ENCODE peak calls at places on chromosomes 2 and 18, in eight cellular contexts. P, J, Z, Y, F, E, W and T are unnamed samples.

GRCh38 chr18:51133580-51134160 is 63.8 kb downstream of the MEX3C start:
- DNase-seq in P (no peak), J (peak; percentile 41), Z (no peak), Y (no peak), F (no peak), E (no peak), W (no peak), T (no peak)

GRCh38 chr2:37944268-37944667 is 19.2 kb downstream of the RMDN2 start:
- DNase-seq in P (no peak), J (no peak), Z (no peak), Y (no peak), F (no peak), E (no peak), W (no peak), T (no peak)

GRCh38 chr2:228768818-228769217 is 502.3 kb downstream of the PID1 start:
- DNase-seq in P (no peak), J (no peak), Z (no peak), Y (no peak), F (no peak), E (no peak), W (no peak), T (no peak)

GRCh38 chr18:28626757-28627156 is 449.8 kb upstream of the CDH2 start:
- DNase-seq in P (no peak), J (no peak), Z (no peak), Y (no peak), F (no peak), E (no peak), W (no peak), T (no peak)

GRCh38 chr2:239588451-239589269 is 187.8 kb upstream of the HDAC4 start:
- DNase-seq in P (no peak), J (no peak), Z (no peak), Y (no peak), F (no peak), E (no peak), W (no peak), T (no peak)

GRCh38 chr2:84958135-84959044 is 12.6 kb upstream of the KCMF1 start:
- DNase-seq in P (no peak), J (peak; percentile 80), Z (no peak), Y (no peak), F (peak; percentile 92), E (peak; percentile 97), W (no peak), T (peak; percentile 60)

GRCh38 chr2:215269397-215270117 is 42.3 kb upstream of the ATIC start:
- DNase-seq in P (peak; percentile 24), J (peak; percentile 85), Z (no peak), Y (no peak), F (peak; percentile 74), E (peak; percentile 85), W (no peak), T (no peak)

GRCh38 chr2:59882279-59882678 is 671.2 kb downstream of the BCL11A start:
- DNase-seq in P (no peak), J (no peak), Z (no peak), Y (no peak), F (no peak), E (no peak), W (no peak), T (no peak)

GRCh38 chr2:52597361-52597760 is 1170.2 kb upstream of the CHAC2 start:
- DNase-seq in P (no peak), J (no peak), Z (no peak), Y (no peak), F (no peak), E (no peak), W (no peak), T (no peak)

GRCh38 chr2:66427219-66427768 is 7.6 kb upstream of the MEIS1 start:
- DNase-seq in P (no peak), J (peak; percentile 53), Z (no peak), Y (no peak), F (no peak), E (no peak), W (no peak), T (no peak)

GRCh38 chr18:3605562-3606443 is 155.8 kb downstream of the TGIF1 start:
- DNase-seq in P (no peak), J (no peak), Z (no peak), Y (no peak), F (no peak), E (no peak), W (no peak), T (no peak)

GRCh38 chr2:47016172-47016913 is 100.7 kb upstream of the MCFD2 start:
- DNase-seq in P (peak; percentile 39), J (no peak), Z (no peak), Y (no peak), F (no peak), E (peak; percentile 74), W (no peak), T (no peak)